ENCODE peak calls at places on chromosome 6, in four cellular contexts. T is EL, D is AG04450, O is brain microvascular endothelial cell. G is an unnamed sample.

GRCh38 chr6:38508894-38509293 is 130.8 kb downstream of the BTBD9 start:
- DNase-seq in D (peak; percentile 37), T (peak; percentile 16), O (peak; percentile 23), G (peak; percentile 69)

GRCh38 chr6:115945806-115946205 is 114.9 kb downstream of the FRK start:
- DNase-seq in T (no peak), O (no peak), D (no peak), G (no peak)

GRCh38 chr6:140572867-140573266 is 1198.4 kb upstream of the CITED2 start:
- DNase-seq in D (no peak), T (no peak), O (no peak), G (no peak)

GRCh38 chr6:156866181-156866862 is 89.1 kb downstream of the ARID1B start:
- DNase-seq in D (no peak), T (peak; percentile 64), O (peak; percentile 47), G (peak; percentile 44)

GRCh38 chr6:42423244-42423643 is 28.5 kb downstream of the TRERF1 start:
- DNase-seq in O (no peak), T (no peak), D (no peak), G (no peak)

GRCh38 chr6:7909323-7910276 is 988 bp downstream of the TXNDC5 start:
- DNase-seq in O (peak; percentile 5), D (no peak), T (peak; percentile 57), G (no peak)

GRCh38 chr6:57021086-57021720 is 25.3 kb upstream of the KIAA1586 start:
- DNase-seq in O (no peak), T (peak; percentile 53), D (peak; percentile 8), G (peak; percentile 82)

GRCh38 chr6:16733085-16733484 is 28.2 kb downstream of the ATXN1 start:
- DNase-seq in T (no peak), O (no peak), D (no peak), G (no peak)

GRCh38 chr6:150165020-150165702 is 22.3 kb downstream of the PPP1R14C start:
- DNase-seq in T (no peak), O (no peak), D (no peak), G (no peak)

GRCh38 chr6:155487362-155488130 is 31.9 kb upstream of the NOX3 start:
- DNase-seq in D (no peak), O (no peak), T (no peak), G (no peak)

GRCh38 chr6:75084872-75085381 is 120.9 kb downstream of the COL12A1 start:
- DNase-seq in T (no peak), O (no peak), D (no peak), G (peak; percentile 28)

GRCh38 chr6:142647436-142648389 is 297.3 kb downstream of the HIVEP2 start:
- DNase-seq in O (no peak), T (no peak), D (no peak), G (peak; percentile 47)

GRCh38 chr6:109695468-109695867 is 4.4 kb downstream of the FIG4 start:
- DNase-seq in T (no peak), D (no peak), O (peak; percentile 38), G (no peak)

GRCh38 chr6:33621396-33622388 is 570 bp downstream of the ITPR3 start:
- DNase-seq in O (no peak), D (no peak), T (peak; percentile 67), G (peak; percentile 41)

GRCh38 chr6:119647309-119647708 is 297.7 kb upstream of the MAN1A1 start:
- DNase-seq in O (no peak), D (no peak), T (peak; percentile 2), G (no peak)

GRCh38 chr6:142301421-142302391 is at the start of gene ADGRG6:
- DNase-seq in T (peak; percentile 70), D (no peak), O (no peak), G (peak; percentile 18)

GRCh38 chr6:55925292-55925691 is 49.9 kb upstream of the BMP5 start:
- DNase-seq in D (no peak), O (peak; percentile 32), T (peak; percentile 78), G (peak; percentile 93)

GRCh38 chr6:42012501-42013133 is 37.7 kb upstream of the TAF8 start:
- DNase-seq in O (peak; percentile 9), D (no peak), T (no peak), G (peak; percentile 83)

GRCh38 chr6:53986165-53986720 is 125.0 kb upstream of the MLIP start:
- DNase-seq in T (peak; percentile 64), D (peak; percentile 39), O (peak; percentile 76), G (peak; percentile 68)

GRCh38 chr6:161105408-161105807 is 113.8 kb downstream of the MAP3K4 start:
- DNase-seq in O (no peak), T (no peak), D (no peak), G (no peak)

GRCh38 chr6:9404351-9405146 is 969.2 kb upstream of the SLC35B3 start:
- DNase-seq in D (no peak), T (no peak), O (no peak), G (no peak)

GRCh38 chr6:1313755-1314503 is 2.0 kb downstream of the FOXQ1 start:
- DNase-seq in T (no peak), O (no peak), D (no peak), G (no peak)

GRCh38 chr6:80336906-80337305 is 230.4 kb downstream of the BCKDHB start:
- DNase-seq in O (no peak), T (no peak), D (no peak), G (peak; percentile 8)

GRCh38 chr6:42367353-42368011 is 84.2 kb downstream of the TRERF1 start:
- DNase-seq in O (no peak), T (peak; percentile 34), D (no peak), G (no peak)

GRCh38 chr6:80145509-80145908 is 39.0 kb downstream of the BCKDHB start:
- DNase-seq in O (no peak), T (no peak), D (no peak), G (no peak)

GRCh38 chr6:157143171-157143884 is 180.0 kb downstream of the TMEM242 start:
- DNase-seq in T (peak; percentile 86), D (peak; percentile 71), O (peak; percentile 96), G (no peak)

GRCh38 chr6:79632580-79632979 is 1.5 kb downstream of the SH3BGRL2 start:
- DNase-seq in T (no peak), O (no peak), D (no peak), G (peak; percentile 61)

GRCh38 chr6:114080891-114081510 is 110.1 kb upstream of the HDAC2 start:
- DNase-seq in T (no peak), O (no peak), D (no peak), G (no peak)

GRCh38 chr6:29589423-29590048 is 4.6 kb downstream of the OR2H2 start:
- DNase-seq in D (peak; percentile 10), T (peak; percentile 54), O (peak; percentile 59), G (peak; percentile 44)

GRCh38 chr6:18307006-18307405 is 42.7 kb upstream of the DEK start:
- DNase-seq in O (peak; percentile 26), T (peak; percentile 96), D (no peak), G (peak; percentile 84)

GRCh38 chr6:161273356-161273751 is 507 bp downstream of the AGPAT4 start:
- DNase-seq in D (no peak), T (peak; percentile 23), O (peak; percentile 62), G (no peak)

GRCh38 chr6:158060447-158061360 is 79.0 kb downstream of the SYNJ2 start:
- DNase-seq in D (peak; percentile 59), T (peak; percentile 97), O (peak; percentile 89), G (peak; percentile 84)

GRCh38 chr6:69894578-69895347 is 28.4 kb downstream of the COL19A1 start:
- DNase-seq in T (peak; percentile 16), O (peak; percentile 74), D (peak; percentile 39), G (peak; percentile 85)

GRCh38 chr6:148934956-148935355 is 188.1 kb downstream of the UST start:
- DNase-seq in D (no peak), T (no peak), O (no peak), G (no peak)

G was measured in renal cortical epithelial cell.